ENCODE peak calls at places on chromosomes 16 and 17, in ten cellular contexts. P is body of pancreas; D is activated naive CD4-positive, alpha-beta T cell treated with anti-CD3 and anti-CD28 coated beads, Interleukin-2, amount 10 ng/mL, durations not matched to agents 7 days and 5 days; E is B cell; R is T1000; I is BE2C; X is stimulated activated naive CD4-positive, alpha-beta T cell; O is transverse colon; C is RWPE1; V is Jurkat, Clone E6-1. S is an unnamed sample.

GRCh38 chr17:41917957-41918391 is 777 bp downstream of the ACLY start:
- DNase-seq in I (peak), O (peak), E (no peak), C (peak), X (peak), R (peak), P (peak), D (peak), V (no peak), S (peak)

GRCh38 chr17:44071772-44072171 is 1.2 kb downstream of the G6PC3 start:
- DNase-seq in V (no peak), I (no peak), O (no peak), R (no peak), C (no peak), E (no peak), X (no peak), P (no peak), D (no peak), S (no peak)

GRCh38 chr17:2903193-2903974 is 107.1 kb downstream of the RAP1GAP2 start:
- DNase-seq in D (no peak), C (no peak), V (no peak), P (peak), X (no peak), R (no peak), E (no peak), I (no peak), O (no peak), S (no peak)

GRCh38 chr16:81567987-81568748 is 123.6 kb downstream of the CMIP start:
- DNase-seq in E (no peak), C (peak), P (no peak), D (no peak), R (peak), I (no peak), O (no peak), X (no peak), V (no peak), S (peak)

GRCh38 chr17:12622726-12623125 is 43.0 kb upstream of the MYOCD start:
- DNase-seq in X (no peak), I (no peak), R (no peak), O (no peak), E (no peak), C (no peak), D (no peak), V (no peak), P (no peak), S (no peak)

GRCh38 chr16:5900046-5900445 is 802.5 kb upstream of the EEF2KMT start:
- DNase-seq in D (no peak), C (no peak), R (no peak), X (no peak), O (no peak), I (no peak), V (no peak), E (no peak), P (no peak), S (no peak)

GRCh38 chr17:75478508-75478907 is 22.1 kb downstream of the TMEM94 start:
- DNase-seq in V (no peak), R (no peak), O (no peak), P (no peak), I (no peak), C (no peak), X (no peak), E (no peak), D (no peak), S (no peak)

GRCh38 chr17:33012522-33013033 is 20.9 kb downstream of the SPACA3 start:
- DNase-seq in E (no peak), R (no peak), P (no peak), O (no peak), C (peak), X (no peak), I (no peak), D (no peak), V (no peak), S (no peak)

GRCh38 chr16:78488461-78488860 is 389.0 kb downstream of the WWOX start:
- DNase-seq in V (no peak), E (no peak), R (no peak), O (no peak), X (no peak), C (no peak), D (no peak), P (no peak), I (no peak), S (no peak)

GRCh38 chr17:55825213-55825612 is 74.4 kb downstream of the PCTP start:
- DNase-seq in C (peak), E (no peak), P (no peak), X (no peak), I (no peak), O (no peak), R (no peak), D (no peak), V (peak), S (no peak)

GRCh38 chr17:18319604-18320256 is 4.6 kb downstream of the SMCR8 start:
- DNase-seq in V (no peak), P (no peak), E (no peak), O (no peak), I (peak), C (no peak), R (no peak), X (no peak), D (peak), S (peak)

GRCh38 chr17:79183221-79184158 is 108.9 kb downstream of the ENGASE start:
- DNase-seq in V (no peak), P (no peak), E (peak), I (no peak), X (no peak), D (no peak), R (no peak), C (no peak), O (no peak), S (no peak)

GRCh38 chr17:77848257-77848656 is 110.2 kb upstream of the TNRC6C start:
- DNase-seq in D (no peak), P (no peak), X (no peak), I (no peak), E (no peak), O (no peak), V (peak), C (no peak), R (no peak), S (no peak)

S was measured in prostate gland.